ENCODE peak calls at places on chromosomes 6 and 20, in eight cellular contexts. One of them, this sample, is unnamed.

GRCh38 chr6:46281110-46281509 is 110.3 kb upstream of the ENPP5 start:
- DNase-seq in Kasumi-1: no peak
- DNase-seq in Panc1: no peak
- DNase-seq in NCI-H1092 treated with DMSO at 0.1 percent for 48 hours: no peak
- DNase-seq in NAMALWA: no peak
- DNase-seq in HEK293T: no peak
- DNase-seq in iPS-NIHi11: no peak
- DNase-seq in colonic mucosa: no peak
- DNase-seq in this sample: no peak

GRCh38 chr20:45336530-45337366 is 11.5 kb downstream of the SDC4 start:
- DNase-seq in colonic mucosa: peak
- DNase-seq in NCI-H1092 treated with DMSO at 0.1 percent for 48 hours: no peak
- DNase-seq in Panc1: peak
- DNase-seq in Kasumi-1: no peak
- DNase-seq in iPS-NIHi11: no peak
- DNase-seq in NAMALWA: no peak
- DNase-seq in HEK293T: no peak
- DNase-seq in this sample: no peak

GRCh38 chr6:152983637-152984386 is 971 bp upstream of the FBXO5 start:
- DNase-seq in colonic mucosa: peak
- DNase-seq in NCI-H1092 treated with DMSO at 0.1 percent for 48 hours: peak
- DNase-seq in Kasumi-1: peak
- DNase-seq in iPS-NIHi11: peak
- DNase-seq in NAMALWA: peak
- DNase-seq in Panc1: peak
- DNase-seq in HEK293T: peak
- DNase-seq in this sample: peak

GRCh38 chr20:16607364-16608264 is 34.4 kb upstream of the KIF16B start:
- DNase-seq in Kasumi-1: no peak
- DNase-seq in colonic mucosa: peak
- DNase-seq in HEK293T: peak
- DNase-seq in NAMALWA: no peak
- DNase-seq in NCI-H1092 treated with DMSO at 0.1 percent for 48 hours: no peak
- DNase-seq in iPS-NIHi11: no peak
- DNase-seq in Panc1: no peak
- DNase-seq in this sample: no peak

GRCh38 chr6:56692586-56693245 is 50.0 kb upstream of the DST start:
- DNase-seq in HEK293T: no peak
- DNase-seq in Kasumi-1: no peak
- DNase-seq in iPS-NIHi11: no peak
- DNase-seq in Panc1: no peak
- DNase-seq in NCI-H1092 treated with DMSO at 0.1 percent for 48 hours: no peak
- DNase-seq in NAMALWA: no peak
- DNase-seq in colonic mucosa: no peak
- DNase-seq in this sample: no peak

GRCh38 chr6:157459327-157459726 is 78.3 kb downstream of the ZDHHC14 start:
- DNase-seq in NAMALWA: no peak
- DNase-seq in colonic mucosa: no peak
- DNase-seq in Kasumi-1: no peak
- DNase-seq in NCI-H1092 treated with DMSO at 0.1 percent for 48 hours: no peak
- DNase-seq in HEK293T: no peak
- DNase-seq in Panc1: no peak
- DNase-seq in iPS-NIHi11: no peak
- DNase-seq in this sample: no peak

GRCh38 chr6:89834884-89835792 is 5.5 kb downstream of the CASP8AP2 start:
- DNase-seq in Panc1: no peak
- DNase-seq in Kasumi-1: no peak
- DNase-seq in iPS-NIHi11: no peak
- DNase-seq in HEK293T: no peak
- DNase-seq in NCI-H1092 treated with DMSO at 0.1 percent for 48 hours: no peak
- DNase-seq in NAMALWA: peak
- DNase-seq in colonic mucosa: no peak
- DNase-seq in this sample: no peak

GRCh38 chr6:48449002-48449401 is 338.0 kb upstream of the PTCHD4 start:
- DNase-seq in iPS-NIHi11: no peak
- DNase-seq in NAMALWA: no peak
- DNase-seq in colonic mucosa: no peak
- DNase-seq in NCI-H1092 treated with DMSO at 0.1 percent for 48 hours: no peak
- DNase-seq in Kasumi-1: no peak
- DNase-seq in HEK293T: no peak
- DNase-seq in Panc1: no peak
- DNase-seq in this sample: no peak

GRCh38 chr20:20435453-20435852 is 67.5 kb downstream of the INSM1 start:
- DNase-seq in iPS-NIHi11: peak
- DNase-seq in NAMALWA: peak
- DNase-seq in HEK293T: no peak
- DNase-seq in Kasumi-1: no peak
- DNase-seq in NCI-H1092 treated with DMSO at 0.1 percent for 48 hours: peak
- DNase-seq in colonic mucosa: no peak
- DNase-seq in Panc1: no peak
- DNase-seq in this sample: no peak

GRCh38 chr6:76275746-76276145 is 203.3 kb upstream of the IMPG1 start:
- DNase-seq in Panc1: no peak
- DNase-seq in Kasumi-1: peak
- DNase-seq in HEK293T: peak
- DNase-seq in NAMALWA: peak
- DNase-seq in iPS-NIHi11: peak
- DNase-seq in colonic mucosa: no peak
- DNase-seq in NCI-H1092 treated with DMSO at 0.1 percent for 48 hours: no peak
- DNase-seq in this sample: no peak

GRCh38 chr20:64237316-64237715 is 18.2 kb upstream of the PCMTD2 start:
- DNase-seq in HEK293T: no peak
- DNase-seq in iPS-NIHi11: no peak
- DNase-seq in colonic mucosa: no peak
- DNase-seq in NCI-H1092 treated with DMSO at 0.1 percent for 48 hours: no peak
- DNase-seq in Panc1: no peak
- DNase-seq in Kasumi-1: no peak
- DNase-seq in NAMALWA: no peak
- DNase-seq in this sample: no peak

GRCh38 chr20:7015257-7015656 is 247.8 kb downstream of the BMP2 start:
- DNase-seq in iPS-NIHi11: no peak
- DNase-seq in NCI-H1092 treated with DMSO at 0.1 percent for 48 hours: peak
- DNase-seq in NAMALWA: no peak
- DNase-seq in HEK293T: no peak
- DNase-seq in Panc1: no peak
- DNase-seq in colonic mucosa: no peak
- DNase-seq in Kasumi-1: no peak
- DNase-seq in this sample: no peak

GRCh38 chr6:91822581-91822980 is 1235.7 kb upstream of the MAP3K7 start:
- DNase-seq in Panc1: no peak
- DNase-seq in colonic mucosa: no peak
- DNase-seq in Kasumi-1: no peak
- DNase-seq in iPS-NIHi11: no peak
- DNase-seq in NAMALWA: no peak
- DNase-seq in HEK293T: no peak
- DNase-seq in NCI-H1092 treated with DMSO at 0.1 percent for 48 hours: no peak
- DNase-seq in this sample: no peak

GRCh38 chr20:25052255-25053206 is 5.4 kb downstream of the ACSS1 start:
- DNase-seq in iPS-NIHi11: no peak
- DNase-seq in NAMALWA: no peak
- DNase-seq in colonic mucosa: no peak
- DNase-seq in Kasumi-1: no peak
- DNase-seq in Panc1: no peak
- DNase-seq in HEK293T: no peak
- DNase-seq in NCI-H1092 treated with DMSO at 0.1 percent for 48 hours: no peak
- DNase-seq in this sample: no peak

GRCh38 chr20:18397090-18397489 is 69.7 kb downstream of the DZANK1 start:
- DNase-seq in Kasumi-1: peak
- DNase-seq in Panc1: no peak
- DNase-seq in NCI-H1092 treated with DMSO at 0.1 percent for 48 hours: no peak
- DNase-seq in colonic mucosa: no peak
- DNase-seq in NAMALWA: no peak
- DNase-seq in HEK293T: no peak
- DNase-seq in iPS-NIHi11: no peak
- DNase-seq in this sample: no peak

GRCh38 chr6:33162471-33162870 is 29.8 kb downstream of the COL11A2 start:
- DNase-seq in colonic mucosa: no peak
- DNase-seq in HEK293T: no peak
- DNase-seq in Kasumi-1: no peak
- DNase-seq in Panc1: no peak
- DNase-seq in iPS-NIHi11: no peak
- DNase-seq in NAMALWA: no peak
- DNase-seq in NCI-H1092 treated with DMSO at 0.1 percent for 48 hours: no peak
- DNase-seq in this sample: no peak

GRCh38 chr6:129967427-129967826 is 51.0 kb upstream of the L3MBTL3 start:
- DNase-seq in HEK293T: no peak
- DNase-seq in NCI-H1092 treated with DMSO at 0.1 percent for 48 hours: no peak
- DNase-seq in Kasumi-1: no peak
- DNase-seq in colonic mucosa: no peak
- DNase-seq in Panc1: no peak
- DNase-seq in iPS-NIHi11: no peak
- DNase-seq in NAMALWA: no peak
- DNase-seq in this sample: no peak

GRCh38 chr6:63527658-63528514 is 44.4 kb upstream of the LOC128125822 start:
- DNase-seq in iPS-NIHi11: peak
- DNase-seq in NCI-H1092 treated with DMSO at 0.1 percent for 48 hours: no peak
- DNase-seq in Kasumi-1: no peak
- DNase-seq in colonic mucosa: peak
- DNase-seq in HEK293T: no peak
- DNase-seq in NAMALWA: no peak
- DNase-seq in Panc1: peak
- DNase-seq in this sample: no peak

GRCh38 chr6:104957301-104958177 is 632 bp downstream of the LIN28B start:
- DNase-seq in Panc1: no peak
- DNase-seq in HEK293T: peak
- DNase-seq in NCI-H1092 treated with DMSO at 0.1 percent for 48 hours: no peak
- DNase-seq in iPS-NIHi11: peak
- DNase-seq in NAMALWA: peak
- DNase-seq in colonic mucosa: no peak
- DNase-seq in Kasumi-1: peak
- DNase-seq in this sample: no peak

GRCh38 chr6:30260036-30260504 is 46.9 kb upstream of the TRIM26 start:
- DNase-seq in Panc1: no peak
- DNase-seq in iPS-NIHi11: peak
- DNase-seq in NCI-H1092 treated with DMSO at 0.1 percent for 48 hours: no peak
- DNase-seq in Kasumi-1: no peak
- DNase-seq in colonic mucosa: no peak
- DNase-seq in HEK293T: no peak
- DNase-seq in NAMALWA: no peak
- DNase-seq in this sample: no peak

GRCh38 chr6:52233975-52234823 is 10.1 kb downstream of the IL17F start:
- DNase-seq in iPS-NIHi11: peak
- DNase-seq in Panc1: peak
- DNase-seq in colonic mucosa: peak
- DNase-seq in HEK293T: peak
- DNase-seq in Kasumi-1: peak
- DNase-seq in NCI-H1092 treated with DMSO at 0.1 percent for 48 hours: peak
- DNase-seq in NAMALWA: peak
- DNase-seq in this sample: peak

GRCh38 chr6:42424906-42425474 is 26.7 kb downstream of the TRERF1 start:
- DNase-seq in NAMALWA: no peak
- DNase-seq in HEK293T: no peak
- DNase-seq in NCI-H1092 treated with DMSO at 0.1 percent for 48 hours: no peak
- DNase-seq in Kasumi-1: no peak
- DNase-seq in iPS-NIHi11: no peak
- DNase-seq in Panc1: no peak
- DNase-seq in colonic mucosa: peak
- DNase-seq in this sample: no peak